ENCODE peak calls at places on chromosome 16, in ten cellular contexts. V, G, S, X, D, F, A, K, Q and J are unnamed samples.

GRCh38 chr16:69590590-69590989 is 24.8 kb downstream of the NFAT5 start:
- DNase-seq in V (no peak), G (no peak), S (no peak), X (no peak), D (no peak), F (no peak), A (no peak), K (no peak), Q (no peak), J (no peak)

GRCh38 chr16:70589998-70590471 is 56.3 kb upstream of the IL34 start:
- DNase-seq in V (peak), G (no peak), S (peak), X (peak), D (no peak), F (peak), A (no peak), K (peak), Q (no peak), J (peak)

GRCh38 chr16:30904114-30904780 is 7.8 kb downstream of the CTF1 start:
- DNase-seq in V (no peak), G (no peak), S (no peak), X (no peak), D (no peak), F (no peak), A (no peak), K (no peak), Q (no peak), J (no peak)

GRCh38 chr16:4371481-4372314 is at the start of gene VASN:
- DNase-seq in V (peak), G (peak), S (peak), X (peak), D (no peak), F (peak), A (peak), K (peak), Q (peak), J (peak)

GRCh38 chr16:24009060-24009459 is 173.3 kb downstream of the PRKCB start:
- DNase-seq in V (no peak), G (no peak), S (no peak), X (no peak), D (no peak), F (no peak), A (no peak), K (no peak), Q (no peak), J (no peak)

GRCh38 chr16:71933913-71934696 is 38.8 kb downstream of the IST1 start:
- DNase-seq in V (no peak), G (no peak), S (peak), X (no peak), D (no peak), F (peak), A (no peak), K (no peak), Q (no peak), J (no peak)

GRCh38 chr16:56886826-56887225 is 21.8 kb downstream of the SLC12A3 start:
- DNase-seq in V (no peak), G (no peak), S (no peak), X (no peak), D (no peak), F (no peak), A (no peak), K (no peak), Q (no peak), J (no peak)

GRCh38 chr16:73173396-73173795 is 125.5 kb upstream of the ZFHX3 start:
- DNase-seq in V (no peak), G (no peak), S (no peak), X (peak), D (no peak), F (no peak), A (no peak), K (no peak), Q (no peak), J (peak)

GRCh38 chr16:24700549-24701392 is 28.7 kb upstream of the TNRC6A start:
- DNase-seq in V (peak), G (peak), S (peak), X (peak), D (peak), F (peak), A (peak), K (peak), Q (no peak), J (peak)

GRCh38 chr16:4984174-4985000 is 26.3 kb downstream of the SEC14L5 start:
- DNase-seq in V (no peak), G (no peak), S (peak), X (no peak), D (no peak), F (peak), A (no peak), K (no peak), Q (no peak), J (no peak)

GRCh38 chr16:71338632-71339031 is 19.9 kb upstream of the CALB2 start:
- DNase-seq in V (no peak), G (no peak), S (no peak), X (no peak), D (no peak), F (peak), A (no peak), K (no peak), Q (no peak), J (no peak)

GRCh38 chr16:90020838-90021382 is 1.7 kb upstream of the DBNDD1 start:
- DNase-seq in V (no peak), G (no peak), S (peak), X (no peak), D (no peak), F (peak), A (no peak), K (no peak), Q (no peak), J (no peak)

GRCh38 chr16:54027126-54027922 is 259.3 kb downstream of the IRX3 start:
- DNase-seq in V (peak), G (no peak), S (peak), X (no peak), D (peak), F (peak), A (no peak), K (no peak), Q (no peak), J (peak)

DNA sequence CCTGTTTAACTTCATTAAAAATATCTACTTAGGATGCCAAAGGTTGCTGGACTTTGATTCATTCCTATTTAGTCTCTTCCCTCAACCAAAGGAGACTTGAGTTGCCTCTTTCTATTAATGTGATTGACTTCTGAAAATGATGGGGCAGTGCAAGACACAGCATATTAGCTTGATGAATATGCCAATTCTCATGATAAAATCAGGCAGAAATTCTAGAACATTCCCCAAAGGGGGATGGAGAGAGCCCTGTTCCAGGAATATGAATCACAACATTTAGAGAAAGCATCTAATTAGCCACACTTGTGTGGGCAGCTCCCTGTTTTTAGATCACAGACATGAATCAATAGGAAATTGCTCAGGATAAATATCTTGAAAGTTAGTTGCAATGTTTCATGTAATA is 584.0 kb upstream of the CDH8 start:
- DNase-seq in V (no peak), G (no peak), S (no peak), X (no peak), D (no peak), F (no peak), A (no peak), K (no peak), Q (no peak), J (no peak)
- H3K4me3 ChIP-seq in V (no peak), G (no peak), S (no peak), X (no peak), D (no peak), F (no peak), A (no peak), K (no peak), Q (no peak), J (no peak)

DNA sequence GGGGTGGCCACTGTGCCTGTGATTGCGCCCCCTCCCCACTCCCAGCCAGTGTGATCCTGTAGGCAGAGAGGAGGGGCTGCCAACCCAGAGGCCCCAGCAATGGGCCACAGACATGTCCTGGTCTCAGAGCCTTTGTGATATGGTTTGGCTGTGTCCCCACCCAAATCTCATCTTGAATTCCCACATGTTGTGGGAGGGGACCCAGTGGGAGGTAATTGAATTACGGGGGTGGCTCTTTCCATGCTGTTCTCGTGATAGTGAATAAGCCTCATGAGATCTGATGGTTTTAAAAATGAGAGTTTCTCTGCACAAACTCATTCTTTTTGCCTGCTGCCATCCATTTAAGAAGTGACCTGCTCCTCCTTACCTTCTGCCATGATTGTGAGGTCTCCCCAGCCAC is 56.8 kb upstream of the ZNF469 start:
- DNase-seq in V (no peak), G (no peak), S (no peak), X (no peak), D (no peak), F (no peak), A (no peak), K (no peak), Q (no peak), J (no peak)
- TF ChIP-seq CTCF in V (no peak), G (no peak), S (no peak), X (no peak), D (no peak), F (no peak), A (no peak), K (no peak), Q (no peak), J (no peak)

DNA sequence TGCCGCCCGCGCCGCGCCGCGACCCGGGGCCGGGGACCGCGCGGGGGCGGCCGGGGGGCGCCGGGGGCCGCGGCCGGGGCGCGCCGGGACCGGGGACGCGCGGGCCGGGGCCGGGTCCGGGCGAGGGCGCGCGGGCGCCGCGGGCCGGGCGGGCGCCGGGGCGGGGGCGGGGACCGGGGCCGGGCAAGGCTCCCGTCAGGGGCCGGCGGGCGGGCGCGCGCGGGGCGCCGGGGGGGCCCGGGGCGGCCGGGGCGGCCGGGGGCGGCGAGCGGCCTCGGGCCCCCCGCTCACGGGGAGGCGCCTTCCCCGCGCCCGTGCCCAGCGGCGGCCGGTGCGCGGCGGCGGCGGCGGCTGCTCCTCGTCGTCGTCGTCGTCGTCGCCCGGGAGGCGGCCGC is 586 bp downstream of the ZCCHC14 start:
- DNase-seq in V (no peak), G (no peak), S (no peak), X (no peak), D (no peak), F (no peak), A (no peak), K (no peak), Q (no peak), J (no peak)
- H3K4me3 ChIP-seq in V (peak), G (peak), S (peak), X (peak), D (peak), F (peak), A (no peak), K (peak), Q (no peak), J (peak)

GRCh38 chr16:85474808-85475207 is 138.3 kb upstream of the GSE1 start:
- DNase-seq in V (no peak), G (no peak), S (no peak), X (no peak), D (no peak), F (no peak), A (no peak), K (no peak), Q (no peak), J (peak)

GRCh38 chr16:85471469-85472431 is 141.4 kb upstream of the GSE1 start:
- DNase-seq in V (no peak), G (no peak), S (no peak), X (no peak), D (no peak), F (no peak), A (no peak), K (peak), Q (no peak), J (no peak)

GRCh38 chr16:85472514-85472913 is 140.6 kb upstream of the GSE1 start:
- DNase-seq in V (no peak), G (no peak), S (no peak), X (no peak), D (no peak), F (no peak), A (no peak), K (no peak), Q (no peak), J (no peak)

GRCh38 chr16:85473909-85474640 is 139.0 kb upstream of the GSE1 start:
- DNase-seq in V (no peak), G (no peak), S (no peak), X (no peak), D (no peak), F (no peak), A (no peak), K (peak), Q (no peak), J (peak)

GRCh38 chr16:85473326-85473725 is 139.8 kb upstream of the GSE1 start:
- DNase-seq in V (no peak), G (no peak), S (no peak), X (no peak), D (no peak), F (no peak), A (no peak), K (no peak), Q (no peak), J (no peak)
- TF ChIP-seq CTCF in V (no peak), G (no peak), S (no peak), X (no peak), D (no peak), F (no peak), A (no peak), K (no peak), Q (no peak), J (no peak)